ENCODE peak calls at places on chromosome 9, in four cellular contexts. J is K562, O is HepG2, D is GM12878. I is an unnamed sample.

GRCh38 chr9:37036237-37037136 is 2.4 kb upstream of the PAX5 start:
- DNase-seq in J (no peak), O (no peak), D (no peak), I (no peak)

GRCh38 chr9:107540167-107540566 is 50.6 kb upstream of the KLF4 start:
- DNase-seq in J (no peak), O (no peak), D (no peak), I (no peak)

GRCh38 chr9:104090578-104090977 is 3.5 kb upstream of the SMC2 start:
- DNase-seq in J (no peak), O (no peak), D (no peak), I (no peak)

GRCh38 chr9:76962732-76963131 is 56.7 kb upstream of the FOXB2 start:
- DNase-seq in J (no peak), O (no peak), D (no peak), I (no peak)

GRCh38 chr9:112705773-112706427 is 12.0 kb downstream of the INIP start:
- DNase-seq in J (no peak), O (peak), D (no peak), I (peak)

GRCh38 chr9:137479892-137480685 is 21.0 kb upstream of the NSMF start:
- DNase-seq in J (no peak), O (no peak), D (no peak), I (no peak)

GRCh38 chr9:130370226-130370625 is 74.5 kb upstream of the ASS1 start:
- DNase-seq in J (no peak), O (no peak), D (no peak), I (no peak)

GRCh38 chr9:108811944-108812343 is 43.8 kb downstream of the ACTL7B start:
- DNase-seq in J (no peak), O (no peak), D (no peak), I (no peak)

GRCh38 chr9:35907732-35908483 is 1.4 kb upstream of the SPAAR start:
- DNase-seq in J (no peak), O (peak), D (no peak), I (no peak)

GRCh38 chr9:121558423-121558950 is 58.8 kb upstream of the GGTA1 start:
- DNase-seq in J (no peak), O (no peak), D (no peak), I (no peak)

GRCh38 chr9:121560921-121561320 is 61.3 kb upstream of the GGTA1 start:
- DNase-seq in J (no peak), O (no peak), D (no peak), I (no peak)

GRCh38 chr9:121557581-121558422 is 58.2 kb upstream of the GGTA1 start:
- DNase-seq in J (peak), O (no peak), D (peak), I (peak)

GRCh38 chr9:121561385-121562222 is 62.0 kb upstream of the GGTA1 start:
- DNase-seq in J (no peak), O (no peak), D (no peak), I (no peak)

GRCh38 chr9:121559183-121559582 is 59.5 kb upstream of the GGTA1 start:
- DNase-seq in J (no peak), O (no peak), D (peak), I (no peak)
- TF ChIP-seq TARDBP in J (no peak), O (no peak), D (no peak), I (no peak)

DNA sequence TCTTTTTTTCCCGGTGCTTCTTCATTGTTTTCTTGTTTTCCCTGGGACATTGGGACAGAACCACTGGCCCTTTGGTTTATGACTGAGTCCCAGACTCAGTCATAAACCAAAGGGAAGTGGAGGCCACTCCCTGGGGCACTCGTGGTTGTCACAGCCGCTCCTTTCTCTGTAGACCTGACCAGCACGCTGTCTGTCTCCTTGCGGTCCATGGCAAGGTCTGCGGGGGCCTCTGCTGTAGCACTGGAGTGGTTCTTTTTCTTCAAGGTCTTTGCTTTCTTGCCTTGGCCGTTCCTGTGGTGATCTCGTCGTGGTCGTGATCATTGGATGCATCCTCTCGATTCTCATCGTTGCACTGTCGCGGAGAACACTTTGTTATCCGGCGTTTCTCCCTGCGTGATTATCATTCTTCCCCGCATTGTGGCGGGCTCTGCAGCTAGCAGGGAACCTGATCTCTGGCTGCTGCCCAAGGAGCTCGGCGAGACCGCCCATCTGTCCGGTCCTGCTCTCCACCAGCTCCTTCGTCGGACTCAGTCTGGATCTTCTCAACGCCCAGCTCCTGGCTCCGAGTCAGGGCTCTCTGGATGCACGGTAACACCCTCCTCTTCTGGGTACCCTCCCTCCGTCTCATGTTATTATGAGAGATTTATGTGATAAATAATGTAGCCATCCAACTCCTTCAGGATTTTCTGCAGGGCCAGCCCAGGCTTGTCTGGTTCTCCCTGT is 43.5 kb upstream of the MPDZ start:
- DNase-seq in J (peak), O (no peak), D (no peak), I (no peak)
- TF ChIP-seq BHLHE40 in J (no peak), O (no peak), D (no peak), I (no peak)

DNA sequence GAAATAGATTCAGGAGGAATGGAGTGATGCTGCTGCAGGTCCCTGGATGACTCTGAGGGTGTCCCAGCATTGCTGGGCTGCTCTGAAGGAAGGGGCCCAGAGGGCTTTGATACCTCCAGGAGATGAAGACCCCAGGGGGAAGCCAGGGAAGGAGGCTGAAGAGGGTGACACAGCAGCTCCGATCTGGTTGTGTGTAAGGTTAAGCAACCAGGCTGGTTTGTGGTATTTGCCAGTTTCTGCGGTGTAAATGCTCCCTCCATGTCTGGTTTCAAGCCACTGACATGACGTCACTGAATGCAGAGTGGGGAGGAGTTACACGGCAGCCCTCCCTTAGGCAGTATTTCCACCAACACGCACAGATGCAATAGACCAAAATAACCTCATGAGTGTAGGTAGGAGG is 40.0 kb upstream of the ORM1 start:
- DNase-seq in J (no peak), O (no peak), D (no peak), I (no peak)
- TF ChIP-seq TARDBP in J (no peak), O (no peak), D (no peak), I (no peak)

GRCh38 chr9:16368425-16369087 is 501.9 kb downstream of the BNC2 start:
- DNase-seq in J (no peak), O (no peak), D (no peak), I (no peak)
- TF ChIP-seq BHLHE40 in J (no peak), O (no peak), D (no peak), I (no peak)

GRCh38 chr9:88041447-88041846 is 67.1 kb upstream of the CDK20 start:
- DNase-seq in J (no peak), O (peak), D (no peak), I (no peak)
- TF ChIP-seq TARDBP in J (no peak), O (no peak), D (no peak), I (no peak)

I was measured in HEK293T.